ENCODE peak calls at places on chromosomes 12 and 14, in seven cellular contexts. J is HuH-7.5, W is ascending aorta, B is WTC11, C is lung, L is NCI-H1694, M is brain microvascular endothelial cell. H is an unnamed sample.

GRCh38 chr12:53059434-53060063 is 9.7 kb downstream of the TNS2 start:
- DNase-seq in C (peak), J (no peak), W (no peak), M (no peak), B (no peak), L (no peak), H (no peak)

GRCh38 chr12:115166698-115167315 is 482.8 kb upstream of the TBX3 start:
- DNase-seq in M (peak), L (no peak), C (no peak), W (no peak), J (no peak), B (no peak), H (no peak)

GRCh38 chr14:99760817-99761216 is 32.4 kb upstream of the EML1 start:
- DNase-seq in L (no peak), C (no peak), B (no peak), J (no peak), W (no peak), M (no peak), H (no peak)

GRCh38 chr12:53938276-53939140 is at the start of gene HOXC13:
- DNase-seq in B (peak), C (no peak), L (peak), W (no peak), M (peak), J (peak), H (peak)

GRCh38 chr12:52151859-52152783 is 39.7 kb downstream of the KRT80 start:
- DNase-seq in J (peak), L (peak), M (no peak), C (peak), B (peak), W (peak), H (peak)

GRCh38 chr12:49644620-49644994 is 21.2 kb downstream of the PRPF40B start:
- DNase-seq in M (peak), B (peak), L (peak), C (peak), W (peak), J (peak), H (peak)

GRCh38 chr12:108768591-108769500 is 37.5 kb upstream of the CORO1C start:
- DNase-seq in C (peak), B (peak), J (peak), W (no peak), M (no peak), L (no peak), H (peak)

GRCh38 chr12:111602348-111602747 is 3.2 kb upstream of the ATXN2 start:
- DNase-seq in B (no peak), J (no peak), C (no peak), W (no peak), M (no peak), L (no peak), H (no peak)

GRCh38 chr12:103806807-103807206 is 34.2 kb downstream of the NT5DC3 start:
- DNase-seq in L (no peak), W (no peak), J (no peak), B (no peak), C (no peak), M (no peak), H (no peak)

GRCh38 chr14:96225745-96226151 is 21.1 kb downstream of the BDKRB2 start:
- DNase-seq in C (no peak), M (no peak), B (peak), W (no peak), L (no peak), J (no peak), H (peak)

GRCh38 chr12:108622425-108622824 is 11.3 kb downstream of the SELPLG start:
- DNase-seq in J (no peak), L (no peak), C (no peak), M (peak), B (no peak), W (no peak), H (no peak)

GRCh38 chr12:87427770-87428169 is 601.4 kb downstream of the C12orf50 start:
- DNase-seq in C (no peak), M (no peak), L (no peak), B (no peak), W (no peak), J (no peak), H (no peak)

GRCh38 chr14:56874375-56874774 is 64.1 kb upstream of the OTX2 start:
- DNase-seq in M (no peak), C (no peak), B (peak), W (no peak), L (no peak), J (no peak), H (no peak)

GRCh38 chr14:105864116-105864515 is 337.7 kb downstream of the TMEM121 start:
- DNase-seq in J (no peak), M (no peak), C (no peak), L (no peak), B (peak), W (peak), H (no peak)

GRCh38 chr12:57679697-57680096 is 14.2 kb upstream of the OS9 start:
- DNase-seq in L (no peak), C (no peak), J (no peak), W (no peak), B (no peak), M (no peak), H (no peak)

GRCh38 chr12:51392556-51393237 is 1.5 kb upstream of the GALNT6 start:
- DNase-seq in W (no peak), M (no peak), J (peak), B (peak), L (no peak), C (no peak), H (no peak)

GRCh38 chr12:124319368-124320050 is 24.6 kb downstream of the RFLNA start:
- DNase-seq in J (no peak), W (no peak), M (no peak), L (no peak), C (no peak), B (no peak), H (no peak)

GRCh38 chr12:50720085-50720484 is 43.8 kb upstream of the ATF1 start:
- DNase-seq in C (no peak), J (no peak), W (no peak), M (peak), L (no peak), B (no peak), H (no peak)

GRCh38 chr12:92546826-92547348 is 155.9 kb upstream of the PLEKHG7 start:
- DNase-seq in B (no peak), L (no peak), C (no peak), J (no peak), M (no peak), W (no peak), H (no peak)

GRCh38 chr14:104665663-104666522 is 23.5 kb upstream of the INF2 start:
- DNase-seq in B (no peak), W (peak), J (peak), C (no peak), M (no peak), L (no peak), H (no peak)

GRCh38 chr12:123723011-123723410 is 10.9 kb downstream of the ATP6V0A2 start:
- DNase-seq in C (no peak), L (no peak), M (no peak), J (no peak), B (no peak), W (no peak), H (no peak)

GRCh38 chr12:116939734-116940133 is 29.0 kb downstream of the FBXW8 start:
- DNase-seq in C (no peak), B (no peak), M (no peak), L (no peak), J (no peak), W (no peak), H (no peak)

GRCh38 chr14:99701260-99701659 is 17.2 kb downstream of the CYP46A1 start:
- DNase-seq in J (no peak), W (no peak), M (no peak), B (no peak), L (no peak), C (no peak), H (no peak)

GRCh38 chr14:55438066-55438683 is 2.2 kb downstream of the TBPL2 start:
- DNase-seq in J (peak), C (no peak), B (no peak), L (peak), W (no peak), M (peak), H (peak)

GRCh38 chr12:65881965-65882413 is 57.7 kb downstream of the HMGA2 start:
- DNase-seq in J (no peak), B (peak), L (no peak), M (no peak), C (peak), W (peak), H (no peak)

GRCh38 chr14:99250636-99251208 is 21.3 kb downstream of the BCL11B start:
- DNase-seq in L (no peak), C (no peak), M (no peak), B (no peak), W (no peak), J (no peak), H (no peak)

GRCh38 chr12:11797317-11797913 is 147.9 kb downstream of the ETV6 start:
- DNase-seq in M (peak), C (no peak), L (no peak), J (no peak), B (no peak), W (peak), H (no peak)

GRCh38 chr14:22434901-22435565 is 154.0 kb downstream of the DAD1 start:
- DNase-seq in M (no peak), C (no peak), J (no peak), W (no peak), L (no peak), B (no peak), H (no peak)

GRCh38 chr14:99467338-99468075 is 13.2 kb downstream of the SETD3 start:
- DNase-seq in M (no peak), L (no peak), J (no peak), C (no peak), B (no peak), W (no peak), H (no peak)

GRCh38 chr12:77031745-77032144 is 33.6 kb downstream of the E2F7 start:
- DNase-seq in C (no peak), M (peak), J (no peak), W (no peak), L (no peak), B (no peak), H (peak)

GRCh38 chr12:64452559-64453329 is 824 bp downstream of the TBK1 start:
- DNase-seq in W (no peak), M (peak), L (no peak), B (no peak), C (no peak), J (peak), H (peak)

GRCh38 chr14:92645841-92646478 is 102.5 kb downstream of the LGMN start:
- DNase-seq in L (no peak), B (no peak), M (no peak), J (no peak), W (no peak), C (no peak), H (no peak)

H was measured in SK-N-SH.